ENCODE peak calls at places on chromosomes 1 and 21, in four cellular contexts. Y is Panc1, D is K562, K is HCT116. W is an unnamed sample.

GRCh38 chr1:92907949-92908684 is 53.1 kb downstream of the DIPK1A start:
- DNase-seq in Y (no peak), D (no peak), K (no peak), W (no peak)

GRCh38 chr1:84174051-84174556 is 30.0 kb downstream of the PRKACB start:
- DNase-seq in Y (peak), D (no peak), K (peak), W (peak)

GRCh38 chr1:27716262-27716895 is 9.4 kb upstream of the FAM76A start:
- DNase-seq in Y (no peak), D (no peak), K (no peak), W (no peak)

GRCh38 chr1:203444077-203444683 is 31.4 kb upstream of the PRELP start:
- DNase-seq in Y (no peak), D (no peak), K (no peak), W (no peak)

GRCh38 chr1:27940297-27940696 is 5.5 kb downstream of the SMPDL3B start:
- DNase-seq in Y (no peak), D (peak), K (no peak), W (peak)

GRCh38 chr1:178121883-178122282 is 28.0 kb downstream of the RASAL2 start:
- DNase-seq in Y (no peak), D (no peak), K (no peak), W (no peak)

GRCh38 chr1:66685670-66686069 is 66.6 kb upstream of the DYNLT5 start:
- DNase-seq in Y (no peak), D (no peak), K (no peak), W (no peak)

GRCh38 chr21:39715804-39716397 is 29.1 kb upstream of the IGSF5 start:
- DNase-seq in Y (no peak), D (peak), K (peak), W (peak)

GRCh38 chr1:7679159-7679872 is 91.8 kb upstream of the VAMP3 start:
- DNase-seq in Y (no peak), D (no peak), K (no peak), W (no peak)

GRCh38 chr1:55639526-55639925 is 424.4 kb upstream of the USP24 start:
- DNase-seq in Y (no peak), D (no peak), K (no peak), W (no peak)

GRCh38 chr1:209777587-209777986 is 6.8 kb downstream of the C1orf74 start:
- DNase-seq in Y (no peak), D (no peak), K (no peak), W (no peak)

GRCh38 chr1:110254604-110255003 is 44.5 kb downstream of the KCNC4 start:
- DNase-seq in Y (no peak), D (no peak), K (no peak), W (no peak)
- TF ChIP-seq TCF7L2 in Y (no peak), D (no peak), K (no peak), W (no peak)

DNA sequence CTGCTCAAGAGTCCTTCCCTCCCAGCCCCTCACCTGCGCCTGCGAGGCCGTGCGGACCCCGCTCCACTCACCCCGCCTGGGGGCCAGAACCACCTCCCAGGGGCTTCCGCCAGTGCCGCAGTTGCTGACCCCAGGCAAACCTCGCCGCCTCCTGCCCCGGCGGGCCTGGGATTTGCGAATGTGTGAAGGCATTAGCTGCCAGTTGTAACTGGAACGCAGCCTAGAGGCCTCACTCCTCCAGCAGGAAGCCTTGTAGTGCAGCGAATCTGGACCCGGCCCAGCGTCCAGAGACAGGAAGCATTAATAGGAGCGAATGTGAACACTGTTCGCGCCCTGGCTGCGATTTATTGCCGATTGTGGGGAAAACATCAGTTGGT is 140.9 kb upstream of the ARHGEF16 start:
- DNase-seq in Y (no peak), D (no peak), K (no peak), W (no peak)
- TF ChIP-seq TCF7L2 in Y (no peak), D (no peak), K (no peak), W (no peak)

GRCh38 chr21:20353351-20353750 is 644.9 kb upstream of the NCAM2 start:
- DNase-seq in Y (no peak), D (no peak), K (no peak), W (no peak)
- TF ChIP-seq TCF7L2 in Y (no peak), D (no peak), K (no peak), W (no peak)

GRCh38 chr1:111404588-111404987 is 22.9 kb downstream of the OVGP1 start:
- DNase-seq in Y (no peak), D (no peak), K (no peak), W (no peak)
- TF ChIP-seq TCF7L2 in Y (no peak), D (no peak), K (no peak), W (no peak)

DNA sequence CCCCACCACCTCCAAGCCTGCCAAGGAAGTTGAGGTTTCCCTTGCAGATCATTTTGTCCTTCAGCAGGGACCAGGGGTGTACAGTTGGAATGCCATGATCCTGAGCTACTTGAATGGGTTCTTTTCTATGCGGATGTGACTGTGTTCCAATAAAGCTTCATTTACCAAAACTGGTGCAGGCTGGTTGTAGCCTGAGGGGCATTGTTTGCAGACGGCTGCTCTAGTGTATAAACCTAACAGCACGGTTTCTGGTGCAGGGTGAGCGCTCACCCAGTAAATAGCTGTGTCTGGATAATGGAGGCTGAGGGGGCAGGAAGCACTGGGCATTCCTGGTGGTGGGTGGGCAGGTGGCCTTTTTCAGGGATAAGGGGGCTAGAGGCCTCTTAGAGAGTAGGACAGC is 72.7 kb upstream of the ACTL8 start:
- DNase-seq in Y (no peak), D (no peak), K (no peak), W (no peak)
- TF ChIP-seq TCF7L2 in Y (no peak), D (no peak), K (no peak), W (no peak)

DNA sequence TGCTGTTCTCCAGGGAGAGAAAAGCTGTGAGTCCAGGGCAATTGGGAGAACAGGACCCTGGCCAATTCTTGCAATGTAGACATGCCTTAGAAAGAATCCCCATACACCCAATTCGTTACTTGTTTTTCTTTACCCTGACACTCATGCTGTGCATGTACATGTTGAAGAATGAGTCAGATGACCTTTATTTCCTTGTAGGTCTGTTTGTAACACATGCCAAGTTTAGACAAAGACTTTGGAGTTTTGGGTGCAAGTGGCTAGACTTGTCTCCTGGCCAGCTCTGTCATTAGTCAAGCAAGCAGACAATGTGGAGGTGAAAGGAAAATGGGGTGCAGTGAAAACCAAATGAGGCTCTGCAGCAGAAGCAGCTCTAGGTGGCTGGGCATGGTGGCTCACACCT is 38.1 kb downstream of the GNPAT start:
- DNase-seq in Y (no peak), D (no peak), K (no peak), W (no peak)
- TF ChIP-seq TCF7L2 in Y (no peak), D (no peak), K (no peak), W (no peak)

GRCh38 chr1:175708787-175709186 is 34.6 kb downstream of the TNR start:
- DNase-seq in Y (no peak), D (peak), K (no peak), W (no peak)
- TF ChIP-seq TCF7L2 in Y (no peak), D (no peak), K (no peak), W (no peak)

DNA sequence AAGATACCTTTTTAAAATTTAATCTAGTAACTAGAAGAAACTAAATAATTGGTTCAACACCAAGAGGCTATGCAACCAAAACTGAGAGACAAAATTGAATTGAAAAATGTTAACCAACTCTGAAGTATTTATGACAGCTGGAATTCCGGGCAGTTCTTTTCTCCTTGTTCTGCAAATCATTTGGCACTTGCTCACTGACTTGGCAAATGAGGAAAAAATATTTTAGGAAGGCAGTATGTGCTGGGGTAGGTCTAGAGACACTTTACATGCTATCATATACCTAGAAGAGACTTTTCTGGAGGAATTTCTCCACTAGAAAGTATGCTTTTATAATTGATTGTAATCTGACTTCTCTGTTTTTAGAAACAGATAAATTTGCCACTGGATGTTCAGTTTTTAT is 22.1 kb upstream of the SH3D21 start:
- DNase-seq in Y (no peak), D (no peak), K (no peak), W (no peak)
- TF ChIP-seq TCF7L2 in Y (no peak), D (no peak), K (no peak), W (no peak)